ENCODE peak calls at places on chromosome 3, in eight cellular contexts. W is sciatic nerve; R is cardiac muscle cell; Q is T-helper 9 cell; I is cardiac fibroblast; J is GM04504; C is lower leg skin; H is activated naive CD4-positive, alpha-beta T cell treated with Interleukin-2 at 50 U/mL for 16 hours. Z is an unnamed sample.

GRCh38 chr3:60935709-60936108 is 315.5 kb downstream of the FHIT start:
- DNase-seq in J (peak; percentile 58), I (peak; percentile 81), C (no peak), Q (no peak), R (no peak), H (no peak), W (no peak), Z (peak; percentile 24)

GRCh38 chr3:107997666-107998065 is 93.2 kb downstream of the CD47 start:
- DNase-seq in R (no peak), Q (no peak), J (no peak), W (no peak), C (no peak), H (no peak), I (no peak), Z (no peak)

GRCh38 chr3:43872301-43872700 is 181.6 kb downstream of the ABHD5 start:
- DNase-seq in J (peak; percentile 79), H (no peak), C (no peak), R (no peak), I (peak; percentile 97), W (no peak), Q (no peak), Z (no peak)

GRCh38 chr3:42667523-42668402 is 14.3 kb downstream of the ZBTB47 start:
- DNase-seq in R (no peak), H (no peak), Q (no peak), W (peak; percentile 58), J (no peak), C (no peak), I (no peak), Z (no peak)

GRCh38 chr3:42262525-42262924 is 3.5 kb downstream of the CCK start:
- DNase-seq in R (no peak), W (no peak), J (peak; percentile 60), I (peak; percentile 54), Q (no peak), H (no peak), C (no peak), Z (peak; percentile 13)

GRCh38 chr3:127053979-127054378 is 71.1 kb downstream of the PLXNA1 start:
- DNase-seq in R (no peak), I (no peak), H (no peak), C (no peak), Q (no peak), W (peak; percentile 54), J (no peak), Z (no peak)

GRCh38 chr3:15934389-15935195 is 136.8 kb upstream of the ANKRD28 start:
- DNase-seq in C (no peak), J (no peak), H (no peak), R (no peak), W (no peak), I (no peak), Q (no peak), Z (no peak)

GRCh38 chr3:114081022-114081421 is 24.5 kb downstream of the QTRT2 start:
- DNase-seq in R (no peak), W (no peak), Q (no peak), I (peak; percentile 28), C (no peak), J (no peak), H (no peak), Z (no peak)

GRCh38 chr3:67017211-67017610 is 19.1 kb downstream of the KBTBD8 start:
- DNase-seq in C (no peak), W (no peak), Q (no peak), H (no peak), J (no peak), I (no peak), R (no peak), Z (no peak)

GRCh38 chr3:46935168-46935858 is 41.2 kb downstream of the CCDC12 start:
- DNase-seq in R (peak; percentile 89), W (peak; percentile 43), J (peak; percentile 87), H (no peak), C (peak; percentile 54), I (peak; percentile 94), Q (no peak), Z (peak; percentile 65)

GRCh38 chr3:195334967-195335366 is 64.0 kb upstream of the XXYLT1 start:
- DNase-seq in J (no peak), C (no peak), I (no peak), H (no peak), W (no peak), R (no peak), Q (no peak), Z (no peak)

GRCh38 chr3:50122071-50122470 is 33.1 kb upstream of the SEMA3F start:
- DNase-seq in J (no peak), H (no peak), R (no peak), I (peak; percentile 23), C (no peak), W (no peak), Q (no peak), Z (no peak)

GRCh38 chr3:171348121-171348520 is 112.1 kb downstream of the TNIK start:
- DNase-seq in R (no peak), Q (no peak), H (no peak), W (no peak), C (no peak), J (no peak), I (peak; percentile 58), Z (no peak)

GRCh38 chr3:182785142-182785541 is 8.2 kb upstream of the ATP11B start:
- DNase-seq in R (no peak), J (no peak), Q (no peak), C (no peak), W (no peak), H (no peak), I (no peak), Z (no peak)

GRCh38 chr3:177574232-177574856 is 377.1 kb upstream of the TBL1XR1 start:
- DNase-seq in H (no peak), R (peak; percentile 11), I (peak; percentile 72), Q (no peak), J (no peak), W (peak; percentile 68), C (no peak), Z (no peak)

GRCh38 chr3:189744235-189744634 is 113.0 kb downstream of the TP63 start:
- DNase-seq in H (no peak), Q (no peak), W (no peak), J (no peak), R (no peak), I (no peak), C (no peak), Z (no peak)

GRCh38 chr3:124821356-124821755 is 65.8 kb downstream of the ITGB5 start:
- DNase-seq in J (no peak), C (no peak), I (no peak), W (peak; percentile 23), Q (no peak), R (no peak), H (no peak), Z (no peak)

GRCh38 chr3:49412632-49413337 is 562 bp downstream of the TCTA start:
- DNase-seq in I (no peak), R (no peak), W (no peak), C (no peak), J (no peak), Q (no peak), H (no peak), Z (no peak)

GRCh38 chr3:141414800-141415462 is 46.6 kb downstream of the ZBTB38 start:
- DNase-seq in J (no peak), R (no peak), C (no peak), I (peak; percentile 81), H (no peak), W (no peak), Q (no peak), Z (no peak)

GRCh38 chr3:31289592-31289991 is 243.1 kb upstream of the STT3B start:
- DNase-seq in H (no peak), Q (no peak), W (no peak), R (no peak), C (no peak), I (no peak), J (no peak), Z (no peak)

GRCh38 chr3:143167956-143168355 is 48.4 kb downstream of the CHST2 start:
- DNase-seq in W (no peak), H (no peak), J (no peak), C (no peak), Q (no peak), R (no peak), I (peak; percentile 85), Z (no peak)

GRCh38 chr3:167762296-167762695 is 26.8 kb downstream of the SERPINI1 start:
- DNase-seq in Q (no peak), J (no peak), C (no peak), H (no peak), W (no peak), I (no peak), R (no peak), Z (no peak)

GRCh38 chr3:49397470-49397869 is 14.3 kb downstream of the RHOA start:
- DNase-seq in J (no peak), I (peak; percentile 71), W (no peak), R (peak; percentile 36), Q (no peak), H (no peak), C (no peak), Z (no peak)

GRCh38 chr3:125079675-125080045 is 23.9 kb upstream of the HEG1 start:
- DNase-seq in W (no peak), I (no peak), J (no peak), Q (no peak), H (no peak), R (no peak), C (no peak), Z (peak; percentile 27)

GRCh38 chr3:39529551-39529950 is 62.1 kb downstream of the MOBP start:
- DNase-seq in C (no peak), Q (no peak), I (no peak), W (no peak), R (no peak), J (no peak), H (no peak), Z (no peak)

GRCh38 chr3:126180477-126181397 is at the start of gene ALDH1L1:
- DNase-seq in J (no peak), Q (no peak), C (no peak), R (peak; percentile 86), H (no peak), W (peak; percentile 76), I (peak; percentile 37), Z (no peak)

GRCh38 chr3:174533286-174533685 is 325.8 kb upstream of the NAALADL2 start:
- DNase-seq in W (no peak), Q (no peak), I (peak; percentile 80), J (no peak), C (no peak), H (no peak), R (no peak), Z (no peak)

GRCh38 chr3:134376385-134376765 is 2.1 kb upstream of the AMOTL2 start:
- DNase-seq in I (no peak), W (no peak), H (no peak), R (no peak), C (no peak), J (no peak), Q (no peak), Z (no peak)

GRCh38 chr3:55524565-55525244 is 37.6 kb upstream of the WNT5A start:
- DNase-seq in W (no peak), C (no peak), R (no peak), I (peak; percentile 69), J (peak; percentile 60), Q (no peak), H (no peak), Z (no peak)

GRCh38 chr3:113662824-113663223 is 33.6 kb downstream of the USF3 start:
- DNase-seq in I (no peak), H (no peak), J (no peak), Q (no peak), C (no peak), W (no peak), R (no peak), Z (no peak)

Z was measured in HCT116.